ENCODE peak calls at places on chromosome 18, in six cellular contexts. F is EL; O is KBM-7; D is right cardiac atrium; G is testis; V is stimulated activated CD8-positive, alpha-beta memory T cell treated with anti-CD3 and anti-CD28 coated beads, Interleukin-2, amount 100 ng/mL, for 1 hour. E is an unnamed sample.

GRCh38 chr18:9613550-9614400 is 584 bp downstream of the PPP4R1 start:
- DNase-seq in O (peak), V (peak), D (peak), G (peak), F (peak), E (peak)

GRCh38 chr18:10304853-10305252 is 149.6 kb upstream of the APCDD1 start:
- DNase-seq in V (no peak), G (no peak), D (no peak), F (peak), O (no peak), E (no peak)

GRCh38 chr18:908631-909621 is 4.3 kb downstream of the ADCYAP1 start:
- DNase-seq in F (no peak), G (no peak), V (no peak), O (no peak), D (no peak), E (no peak)

GRCh38 chr18:79926306-79926705 is 25.1 kb downstream of the SLC66A2 start:
- DNase-seq in D (no peak), F (no peak), G (peak), O (no peak), V (no peak), E (peak)

GRCh38 chr18:31440787-31441186 is 6.8 kb upstream of the DSG3 start:
- DNase-seq in F (no peak), V (no peak), G (no peak), D (no peak), O (no peak), E (no peak)

GRCh38 chr18:53153281-53153680 is 813.3 kb downstream of the DCC start:
- DNase-seq in F (no peak), G (peak), O (peak), V (no peak), D (no peak), E (no peak)

GRCh38 chr18:66560092-66560491 is 43.8 kb downstream of the CDH19 start:
- DNase-seq in F (no peak), V (no peak), G (peak), O (no peak), D (no peak), E (no peak)

GRCh38 chr18:77065221-77065981 is 67.2 kb downstream of the MBP start:
- DNase-seq in V (no peak), O (peak), D (no peak), F (peak), G (peak), E (no peak)

GRCh38 chr18:26190506-26190905 is 35.7 kb upstream of the TAF4B start:
- DNase-seq in D (no peak), V (peak), O (peak), G (no peak), F (no peak), E (no peak)

GRCh38 chr18:49911414-49911813 is 98.1 kb upstream of the ACAA2 start:
- DNase-seq in V (no peak), O (no peak), G (no peak), D (no peak), F (no peak), E (no peak)

GRCh38 chr18:58714259-58714658 is 43.0 kb downstream of the MALT1 start:
- DNase-seq in F (no peak), G (no peak), D (no peak), O (no peak), V (no peak), E (no peak)

GRCh38 chr18:75574197-75574596 is 146.7 kb upstream of the SMIM21 start:
- DNase-seq in F (no peak), D (no peak), V (no peak), O (no peak), G (no peak), E (no peak)

GRCh38 chr18:36544036-36544725 is 246.7 kb downstream of the FHOD3 start:
- DNase-seq in G (no peak), V (no peak), O (no peak), F (no peak), D (no peak), E (peak)

GRCh38 chr18:56327171-56327885 is 311.1 kb downstream of the TXNL1 start:
- DNase-seq in F (peak), D (no peak), O (no peak), V (no peak), G (no peak), E (no peak)

GRCh38 chr18:43274526-43274925 is 2.8 kb downstream of the SYT4 start:
- DNase-seq in O (no peak), G (no peak), V (no peak), D (no peak), F (no peak), E (no peak)

GRCh38 chr18:35127201-35127600 is 86.0 kb downstream of the MAPRE2 start:
- DNase-seq in D (no peak), F (peak), O (peak), G (no peak), V (no peak), E (no peak)